ENCODE peak calls at places on chromosomes 2 and 18, in six cellular contexts. M, E, Q, X, L and R are unnamed samples.
A peak's percentile ranks its signal among the peaks of the same experiment; 100 is the strongest.

GRCh38 chr18:49565656-49566055 is 3.8 kb downstream of the LIPG start:
- DNase-seq in M (no peak), L (no peak), E (peak; percentile 82), Q (no peak), X (peak; percentile 21), R (no peak)

GRCh38 chr2:8447610-8448221 is 234.1 kb upstream of the ID2 start:
- DNase-seq in Q (no peak), X (no peak), M (peak; percentile 19), E (no peak), L (no peak), R (no peak)

GRCh38 chr2:44938287-44939073 is 3.0 kb upstream of the SIX3 start:
- DNase-seq in Q (peak; percentile 26), M (no peak), L (no peak), X (no peak), E (no peak), R (peak; percentile 81)

GRCh38 chr2:3667151-3667631 is 9.2 kb downstream of the ALLC start:
- DNase-seq in X (no peak), E (no peak), M (peak; percentile 58), Q (no peak), L (no peak), R (no peak)

GRCh38 chr2:156399950-156400703 is 36.1 kb upstream of the GPD2 start:
- DNase-seq in Q (peak; percentile 55), L (peak; percentile 63), E (peak; percentile 81), X (peak; percentile 81), M (peak; percentile 95), R (peak; percentile 93)

GRCh38 chr2:56582570-56582969 is 398.8 kb downstream of the CCDC85A start:
- DNase-seq in M (no peak), E (no peak), X (no peak), L (no peak), Q (no peak), R (no peak)

GRCh38 chr2:169711751-169712509 is 17.7 kb downstream of the PHOSPHO2 start:
- DNase-seq in X (peak; percentile 59), E (no peak), Q (peak; percentile 45), L (peak; percentile 46), M (no peak), R (no peak)

GRCh38 chr2:225411452-225411851 is 11.9 kb downstream of the NYAP2 start:
- DNase-seq in L (no peak), E (no peak), Q (no peak), M (no peak), X (no peak), R (no peak)

GRCh38 chr18:69785466-69785865 is 162.2 kb downstream of the CD226 start:
- DNase-seq in X (no peak), M (no peak), E (no peak), L (no peak), Q (no peak), R (no peak)

GRCh38 chr2:139990646-139991335 is 1210.6 kb upstream of the NXPH2 start:
- DNase-seq in X (no peak), L (no peak), M (no peak), E (no peak), Q (no peak), R (peak; percentile 73)

GRCh38 chr2:31129835-31130561 is 8.2 kb downstream of the GALNT14 start:
- DNase-seq in E (no peak), M (no peak), Q (no peak), X (no peak), L (no peak), R (no peak)

GRCh38 chr18:3703732-3704176 is 253.8 kb downstream of the TGIF1 start:
- DNase-seq in L (peak; percentile 80), X (peak; percentile 74), Q (peak; percentile 41), E (peak; percentile 76), M (no peak), R (peak; percentile 47)

GRCh38 chr2:235749121-235749780 is 255.4 kb downstream of the AGAP1 start:
- DNase-seq in X (no peak), E (no peak), Q (no peak), M (no peak), L (no peak), R (no peak)

GRCh38 chr18:5542393-5543035 is 1.3 kb downstream of the EPB41L3 start:
- DNase-seq in E (no peak), M (peak; percentile 73), Q (no peak), L (no peak), X (peak; percentile 29), R (no peak)

GRCh38 chr2:36655456-36655855 is 41.1 kb upstream of the VIT start:
- DNase-seq in M (no peak), Q (no peak), E (no peak), L (no peak), X (no peak), R (no peak)

GRCh38 chr18:63192171-63192884 is 127.2 kb downstream of the BCL2 start:
- DNase-seq in X (no peak), M (no peak), E (no peak), Q (no peak), L (no peak), R (peak; percentile 29)

GRCh38 chr18:63191413-63191812 is 128.2 kb downstream of the BCL2 start:
- DNase-seq in L (no peak), M (no peak), X (no peak), E (no peak), Q (no peak), R (no peak)

GRCh38 chr18:63195410-63196159 is 124.0 kb downstream of the BCL2 start:
- DNase-seq in M (no peak), E (no peak), X (no peak), Q (no peak), L (no peak), R (no peak)

GRCh38 chr18:63189817-63190216 is 129.8 kb downstream of the BCL2 start:
- DNase-seq in X (no peak), M (no peak), E (no peak), L (no peak), Q (no peak), R (no peak)

GRCh38 chr18:63192885-63193349 is 126.7 kb downstream of the BCL2 start:
- DNase-seq in X (no peak), E (no peak), Q (no peak), L (no peak), M (no peak), R (no peak)
- TF ChIP-seq EP300 in X (no peak), E (no peak), Q (no peak), L (peak; percentile 15), M (no peak), R (no peak)

GRCh38 chr2:128260239-128261138 is 58.2 kb downstream of the HS6ST1 start:
- DNase-seq in L (no peak), M (no peak), E (peak; percentile 59), Q (peak; percentile 86), X (no peak), R (peak; percentile 72)

GRCh38 chr2:128263902-128264331 is 54.8 kb downstream of the HS6ST1 start:
- DNase-seq in E (no peak), X (peak; percentile 62), Q (no peak), L (no peak), M (no peak), R (no peak)

GRCh38 chr2:128264881-128265607 is 53.6 kb downstream of the HS6ST1 start:
- DNase-seq in L (no peak), Q (no peak), E (no peak), M (no peak), X (no peak), R (no peak)

GRCh38 chr2:128261245-128262128 is 57.2 kb downstream of the HS6ST1 start:
- DNase-seq in M (no peak), Q (no peak), E (no peak), X (no peak), L (no peak), R (peak; percentile 74)

GRCh38 chr2:128262315-128263253 is 56.1 kb downstream of the HS6ST1 start:
- DNase-seq in L (no peak), X (no peak), E (no peak), M (no peak), Q (no peak), R (peak; percentile 63)
- TF ChIP-seq POLR2AphosphoS5 in L (no peak), X (no peak), E (no peak), M (no peak), Q (no peak), R (no peak)

DNA sequence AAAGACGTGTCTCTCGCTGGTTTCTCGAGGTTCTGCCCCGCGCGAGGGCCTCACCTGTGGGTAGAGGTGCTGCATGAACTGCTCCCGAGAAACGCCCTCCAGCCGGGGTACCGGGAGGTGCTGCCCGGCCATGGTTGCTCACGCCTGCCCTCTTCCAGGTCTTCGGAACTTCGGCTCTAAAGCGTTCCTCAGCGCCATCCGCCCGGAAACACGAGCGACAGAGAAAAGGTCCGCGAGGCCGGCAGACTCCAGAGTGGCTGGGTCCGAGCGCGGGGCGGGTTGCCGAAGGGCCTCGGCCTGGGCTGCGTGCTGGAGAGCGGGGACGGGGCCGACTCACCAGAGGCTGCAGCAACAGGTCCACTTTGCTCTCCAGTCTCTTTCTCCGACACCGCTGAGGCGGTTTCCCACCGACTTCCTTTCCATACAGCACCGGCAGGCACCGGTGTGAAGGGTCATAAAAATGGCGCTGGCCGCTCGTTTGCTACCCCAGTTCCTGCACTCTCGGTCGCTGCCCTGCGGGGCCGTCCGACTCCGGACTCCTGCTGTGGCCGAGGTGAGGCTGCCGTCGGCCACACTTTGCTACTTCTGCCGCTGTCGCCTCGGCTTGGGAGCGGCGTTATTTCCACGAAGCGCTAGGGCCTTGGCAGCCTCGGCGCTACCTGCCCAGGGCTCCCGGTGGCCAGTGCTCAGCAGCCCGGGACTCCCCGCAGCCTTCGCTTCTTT is at the start of the genes MAIP1 and TYW5:
- DNase-seq in X (peak; percentile 86), Q (peak; percentile 81), L (peak; percentile 58), M (peak; percentile 87), E (peak; percentile 84), R (peak; percentile 86)
- TF ChIP-seq POLR2A in X (peak; percentile 84), Q (peak; percentile 95), L (peak; percentile 83), M (peak; percentile 65), E (peak; percentile 47), R (no peak)

GRCh38 chr2:239661334-239662312 is 260.8 kb upstream of the HDAC4 start:
- DNase-seq in X (no peak), Q (no peak), M (no peak), E (no peak), L (no peak), R (no peak)

GRCh38 chr2:239662413-239663120 is 261.7 kb upstream of the HDAC4 start:
- DNase-seq in L (no peak), Q (no peak), M (no peak), X (no peak), E (no peak), R (no peak)

GRCh38 chr2:239663364-239663924 is 262.6 kb upstream of the HDAC4 start:
- DNase-seq in E (no peak), L (no peak), X (no peak), Q (no peak), M (peak; percentile 42), R (no peak)

GRCh38 chr2:239657992-239658391 is 257.2 kb upstream of the HDAC4 start:
- DNase-seq in L (no peak), X (no peak), Q (no peak), E (no peak), M (peak; percentile 46), R (no peak)

DNA sequence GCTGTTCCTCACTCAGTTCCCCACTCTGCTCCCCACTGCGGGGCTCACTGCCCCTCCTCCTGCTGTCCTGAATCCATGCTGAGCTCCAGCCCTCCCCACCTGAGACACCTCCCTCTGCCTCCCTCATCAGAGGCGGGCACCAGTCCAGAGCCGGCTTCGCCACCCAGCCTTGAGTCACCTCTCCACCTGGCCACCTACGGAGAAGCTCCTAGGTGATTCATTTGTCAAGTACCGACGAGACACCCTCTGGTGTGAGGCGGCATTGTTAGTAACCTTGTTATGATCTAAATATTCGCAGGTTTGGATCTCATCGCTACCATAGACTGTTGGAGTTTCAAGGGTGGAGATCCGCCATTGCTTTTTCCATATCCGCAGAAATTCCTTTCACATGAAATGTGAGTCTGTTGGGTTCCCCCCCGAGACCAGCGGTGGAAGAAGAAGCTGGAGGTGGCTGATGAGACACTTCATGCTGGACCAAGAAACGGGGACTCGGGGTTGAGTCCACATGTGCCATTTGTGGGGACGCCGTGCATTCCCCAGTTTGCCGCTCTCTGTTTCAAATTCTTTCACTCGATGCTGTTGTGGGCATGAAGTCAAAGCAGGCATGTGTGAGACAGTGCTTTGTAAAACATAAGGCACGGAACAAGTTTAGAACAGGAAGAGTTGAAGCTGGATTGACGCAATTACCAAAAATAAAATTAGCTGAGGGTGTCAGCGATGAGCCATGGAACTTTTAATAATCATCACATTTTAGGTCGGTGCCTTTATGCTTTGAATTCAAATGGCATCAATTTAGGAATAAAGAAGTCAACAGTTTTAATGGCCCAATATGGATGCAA is 259.8 kb upstream of the HDAC4 start:
- DNase-seq in M (peak; percentile 49), E (no peak), L (no peak), Q (no peak), X (no peak), R (no peak)
- TF ChIP-seq EP300 in M (no peak), E (no peak), L (no peak), Q (no peak), X (no peak), R (no peak)